ENCODE peak calls at places on chromosomes 1 and 21, in nine cellular contexts. K, L, X, J, G, P, I, T and U are unnamed samples.

GRCh38 chr1:230381049-230381467 is 45.1 kb downstream of the PGBD5 start:
- DNase-seq in G (peak; percentile 44), I (no peak), T (no peak), K (no peak), J (no peak), X (no peak), L (peak; percentile 22), P (no peak), U (no peak)

GRCh38 chr1:228280106-228280901 is 72.5 kb downstream of the OBSCN start:
- DNase-seq in P (no peak), L (no peak), G (no peak), X (no peak), J (no peak), K (no peak), T (no peak), I (no peak), U (no peak)

GRCh38 chr1:104098837-104099236 is 349.1 kb downstream of the AMY1C start:
- DNase-seq in K (no peak), X (no peak), G (no peak), L (no peak), I (no peak), T (no peak), P (no peak), J (no peak), U (no peak)

GRCh38 chr1:33424610-33425009 is 6.3 kb downstream of the PHC2 start:
- DNase-seq in I (no peak), X (no peak), K (no peak), T (no peak), J (no peak), P (no peak), L (no peak), G (no peak), U (peak; percentile 48)

GRCh38 chr1:5711079-5711478 is 281.1 kb downstream of the NPHP4 start:
- DNase-seq in T (no peak), I (no peak), J (no peak), L (no peak), X (no peak), K (no peak), P (no peak), G (no peak), U (no peak)

GRCh38 chr1:59058681-59059441 is 238.0 kb upstream of the FGGY start:
- DNase-seq in G (no peak), J (no peak), X (no peak), P (no peak), I (no peak), K (no peak), L (no peak), T (no peak), U (no peak)

GRCh38 chr1:65791396-65791795 is 1.3 kb upstream of the PDE4B start:
- DNase-seq in L (no peak), T (no peak), I (no peak), K (no peak), G (no peak), X (no peak), J (peak; percentile 80), P (no peak), U (peak; percentile 62)

GRCh38 chr1:234458352-234459027 is 20.5 kb downstream of the TARBP1 start:
- DNase-seq in X (no peak), J (no peak), T (no peak), P (no peak), K (no peak), G (no peak), I (no peak), L (no peak), U (no peak)

GRCh38 chr1:194062962-194063361 is 876.5 kb upstream of the B3GALT2 start:
- DNase-seq in I (no peak), P (no peak), L (no peak), G (no peak), K (no peak), X (no peak), T (no peak), J (no peak), U (no peak)

GRCh38 chr1:7784492-7785071 is 491 bp downstream of the PER3 start:
- DNase-seq in J (no peak), I (no peak), K (no peak), X (no peak), P (no peak), G (no peak), L (no peak), T (no peak), U (no peak)

GRCh38 chr1:230797376-230798186 is 50.4 kb downstream of the CAPN9 start:
- DNase-seq in G (peak; percentile 70), J (peak; percentile 81), L (peak; percentile 47), K (peak; percentile 23), P (no peak), I (peak; percentile 26), X (no peak), T (no peak), U (peak; percentile 88)

GRCh38 chr21:28336299-28336698 is 656.4 kb downstream of the LTN1 start:
- DNase-seq in J (peak; percentile 93), I (peak; percentile 64), G (no peak), L (no peak), X (no peak), K (peak; percentile 67), T (no peak), P (no peak), U (peak; percentile 95)

GRCh38 chr1:173421266-173421665 is 55.9 kb upstream of the PRDX6 start:
- DNase-seq in L (no peak), G (no peak), P (no peak), X (no peak), K (no peak), T (no peak), J (no peak), I (no peak), U (no peak)

GRCh38 chr1:210696709-210697108 is 368.0 kb downstream of the HHAT start:
- DNase-seq in X (no peak), G (no peak), I (no peak), K (no peak), J (no peak), P (no peak), L (no peak), T (no peak), U (no peak)

GRCh38 chr1:245860681-245861552 is 646.2 kb downstream of the SMYD3 start:
- DNase-seq in K (no peak), I (peak; percentile 39), P (no peak), T (no peak), L (no peak), J (peak; percentile 66), G (peak; percentile 76), X (no peak), U (peak; percentile 83)

GRCh38 chr1:234503193-234504050 is 24.4 kb upstream of the TARBP1 start:
- DNase-seq in X (no peak), L (no peak), T (no peak), I (no peak), G (no peak), J (no peak), K (no peak), P (no peak), U (no peak)

GRCh38 chr1:3610165-3610822 is 1.0 kb downstream of the MEGF6 start:
- DNase-seq in K (no peak), I (no peak), L (no peak), J (peak; percentile 37), X (no peak), P (no peak), G (peak; percentile 46), T (no peak), U (no peak)

GRCh38 chr1:95381980-95382379 is 148.0 kb downstream of the RWDD3 start:
- DNase-seq in K (no peak), X (no peak), G (peak; percentile 21), J (no peak), L (no peak), I (no peak), P (no peak), T (no peak), U (no peak)

GRCh38 chr1:197857477-197857876 is 45.0 kb upstream of the C1orf53 start:
- DNase-seq in L (no peak), I (no peak), T (no peak), X (no peak), J (no peak), P (no peak), G (no peak), K (no peak), U (no peak)

GRCh38 chr1:60573726-60574409 is 500.3 kb upstream of the C1orf87 start:
- DNase-seq in G (no peak), X (no peak), P (no peak), T (no peak), L (no peak), I (no peak), J (peak; percentile 69), K (no peak), U (peak; percentile 83)

GRCh38 chr1:80036690-80037432 is 1030.3 kb upstream of the ADGRL4 start:
- DNase-seq in X (no peak), G (no peak), T (no peak), I (no peak), L (no peak), J (peak; percentile 18), K (no peak), P (no peak), U (peak; percentile 8)

GRCh38 chr21:25752389-25752788 is 17.6 kb downstream of the GABPA start:
- DNase-seq in P (no peak), X (no peak), G (no peak), L (no peak), K (no peak), J (no peak), T (no peak), I (no peak), U (no peak)

GRCh38 chr1:240804475-240804874 is 192.5 kb upstream of the GREM2 start:
- DNase-seq in X (no peak), T (no peak), J (no peak), P (no peak), G (no peak), K (no peak), I (no peak), L (no peak), U (no peak)

GRCh38 chr21:39694750-39695149 is 50.2 kb upstream of the IGSF5 start:
- DNase-seq in J (no peak), I (no peak), L (no peak), P (no peak), G (no peak), K (no peak), X (no peak), T (no peak), U (no peak)